ENCODE peak calls at places on chromosome 7, in five cellular contexts. U is HCT116, X is transverse colon, O is stomach, Z is spleen. P is an unnamed sample.

GRCh38 chr7:143367972-143368371 is 5.5 kb upstream of the FAM131B start:
- DNase-seq in U (peak; percentile 61), X (peak; percentile 89), O (peak; percentile 84), Z (no peak), P (no peak)

GRCh38 chr7:96388166-96388565 is 66.3 kb upstream of the SLC25A13 start:
- DNase-seq in U (no peak), X (no peak), O (no peak), Z (no peak), P (no peak)

GRCh38 chr7:54932818-54933543 is 85.8 kb upstream of the EGFR start:
- DNase-seq in U (peak; percentile 28), X (peak; percentile 63), O (peak; percentile 69), Z (peak; percentile 79), P (no peak)

GRCh38 chr7:26449175-26450165 is 157.8 kb downstream of the SNX10 start:
- DNase-seq in U (no peak), X (no peak), O (no peak), Z (no peak), P (no peak)

GRCh38 chr7:12458520-12459131 is 55.0 kb upstream of the VWDE start:
- DNase-seq in U (peak; percentile 23), X (no peak), O (no peak), Z (no peak), P (no peak)

GRCh38 chr7:46146454-46147255 is 225.6 kb upstream of the IGFBP3 start:
- DNase-seq in U (no peak), X (no peak), O (no peak), Z (no peak), P (no peak)

GRCh38 chr7:23662983-23663313 is 17.1 kb upstream of the FAM221A start:
- DNase-seq in U (no peak), X (no peak), O (no peak), Z (no peak), P (no peak)

GRCh38 chr7:105806592-105807266 is 69.7 kb downstream of the ATXN7L1 start:
- DNase-seq in U (no peak), X (peak; percentile 24), O (peak; percentile 35), Z (no peak), P (no peak)

GRCh38 chr7:27575647-27576046 is 87.0 kb downstream of the HIBADH start:
- DNase-seq in U (no peak), X (no peak), O (no peak), Z (no peak), P (no peak)

GRCh38 chr7:70092314-70093303 is 494.3 kb downstream of the AUTS2 start:
- DNase-seq in U (no peak), X (no peak), O (no peak), Z (no peak), P (no peak)

GRCh38 chr7:70647801-70648491 is 484.0 kb upstream of the GALNT17 start:
- DNase-seq in U (no peak), X (peak; percentile 46), O (peak; percentile 40), Z (no peak), P (no peak)

GRCh38 chr7:44185729-44186128 is 3.5 kb downstream of the GCK start:
- DNase-seq in U (no peak), X (no peak), O (no peak), Z (no peak), P (no peak)

GRCh38 chr7:157690058-157690832 is 353.4 kb downstream of the DNAJB6 start:
- DNase-seq in U (no peak), X (no peak), O (no peak), Z (peak; percentile 59), P (no peak)

GRCh38 chr7:5429253-5429856 is 5.7 kb upstream of the TNRC18 start:
- DNase-seq in U (no peak), X (peak; percentile 71), O (peak; percentile 77), Z (peak; percentile 81), P (no peak)

GRCh38 chr7:94344826-94345225 is 49.9 kb upstream of the COL1A2 start:
- DNase-seq in U (no peak), X (no peak), O (no peak), Z (no peak), P (no peak)

GRCh38 chr7:129258649-129259389 is 34.0 kb downstream of the AHCYL2 start:
- DNase-seq in U (no peak), X (no peak), O (no peak), Z (no peak), P (no peak)

GRCh38 chr7:4791738-4792536 is 16.5 kb downstream of the AP5Z1 start:
- DNase-seq in U (peak; percentile 26), X (peak; percentile 62), O (peak; percentile 33), Z (peak; percentile 94), P (no peak)

GRCh38 chr7:137508437-137509175 is 165.1 kb upstream of the PTN start:
- DNase-seq in U (no peak), X (no peak), O (no peak), Z (no peak), P (no peak)

GRCh38 chr7:156140447-156140846 is 328.2 kb upstream of the SHH start:
- DNase-seq in U (no peak), X (no peak), O (no peak), Z (no peak), P (peak; percentile 49)

GRCh38 chr7:21944616-21945373 is 904 bp downstream of the CDCA7L start:
- DNase-seq in U (peak; percentile 51), X (peak; percentile 76), O (peak; percentile 86), Z (peak; percentile 88), P (no peak)

GRCh38 chr7:77306231-77307067 is 106.8 kb upstream of the FGL2 start:
- DNase-seq in U (no peak), X (no peak), O (no peak), Z (no peak), P (no peak)

GRCh38 chr7:107384025-107384424 is 85.8 kb upstream of the GPR22 start:
- DNase-seq in U (no peak), X (no peak), O (no peak), Z (no peak), P (no peak)
- TF ChIP-seq CTCF in U (no peak), X (no peak), O (no peak), Z (no peak), P (no peak)

GRCh38 chr7:978416-979091 is 3.2 kb upstream of the COX19 start:
- DNase-seq in U (no peak), X (no peak), O (no peak), Z (peak; percentile 75), P (no peak)

GRCh38 chr7:978049-978346 is 2.6 kb upstream of the COX19 start:
- DNase-seq in U (no peak), X (no peak), O (no peak), Z (no peak), P (no peak)

GRCh38 chr7:975702-976473 is 539 bp upstream of the COX19 start:
- DNase-seq in U (no peak), X (no peak), O (no peak), Z (no peak), P (no peak)

GRCh38 chr7:976901-977325 is 1.6 kb upstream of the COX19 start:
- DNase-seq in U (no peak), X (peak; percentile 42), O (no peak), Z (no peak), P (no peak)

GRCh38 chr7:977326-978048 is 2.1 kb upstream of the COX19 start:
- DNase-seq in U (no peak), X (peak; percentile 72), O (peak; percentile 53), Z (peak; percentile 76), P (no peak)
- H3K4me1 ChIP-seq in U (no peaks in the 10 kb centered on the region), X (peaks cover 57% of the 10 kb centered on the region), O (peaks cover 55% of the 10 kb centered on the region), Z (peaks cover 14% of the 10 kb centered on the region), P (peaks cover 33% of the 10 kb centered on the region)

GRCh38 chr7:116505823-116506222 is 6.3 kb downstream of the CAV2 start:
- DNase-seq in U (no peak), X (no peak), O (no peak), Z (no peak), P (no peak)

GRCh38 chr7:116502201-116503096 is 2.9 kb downstream of the CAV2 start:
- DNase-seq in U (no peak), X (no peak), O (no peak), Z (no peak), P (no peak)

GRCh38 chr7:116503835-116504234 is 4.3 kb downstream of the CAV2 start:
- DNase-seq in U (no peak), X (no peak), O (no peak), Z (no peak), P (no peak)

GRCh38 chr7:116501425-116502167 is 2.1 kb downstream of the CAV2 start:
- DNase-seq in U (no peak), X (no peak), O (peak; percentile 60), Z (no peak), P (no peak)

DNA sequence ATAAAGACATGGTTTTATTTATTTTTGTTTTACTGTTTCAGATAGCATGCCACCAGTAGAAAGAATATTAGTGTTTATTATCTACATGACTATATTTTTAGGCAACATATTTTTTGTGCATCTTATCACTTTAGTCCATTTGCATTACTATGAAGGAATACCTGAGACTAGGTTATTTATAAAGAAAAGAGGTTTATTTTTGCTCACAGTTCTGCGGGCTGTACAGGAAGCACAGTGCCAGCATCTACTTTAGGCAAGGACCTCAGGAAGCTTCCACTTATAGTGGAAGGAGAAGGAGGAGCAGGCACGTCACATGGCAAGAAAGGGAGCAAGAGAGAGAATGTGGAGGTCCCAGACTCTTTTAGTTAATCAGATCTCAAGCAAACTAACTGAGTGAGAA is 5.7 kb downstream of the CAV2 start:
- DNase-seq in U (no peak), X (no peak), O (no peak), Z (no peak), P (no peak)
- TF ChIP-seq POLR2AphosphoS5 in U (no peak), X (no peak), O (no peak), Z (no peak), P (no peak)

GRCh38 chr7:151063212-151063561 is 3.8 kb downstream of the SLC4A2 start:
- DNase-seq in U (no peak), X (no peak), O (no peak), Z (no peak), P (no peak)
- TF ChIP-seq CTCF in U (no peak), X (no peak), O (no peak), Z (no peak), P (no peak)

DNA sequence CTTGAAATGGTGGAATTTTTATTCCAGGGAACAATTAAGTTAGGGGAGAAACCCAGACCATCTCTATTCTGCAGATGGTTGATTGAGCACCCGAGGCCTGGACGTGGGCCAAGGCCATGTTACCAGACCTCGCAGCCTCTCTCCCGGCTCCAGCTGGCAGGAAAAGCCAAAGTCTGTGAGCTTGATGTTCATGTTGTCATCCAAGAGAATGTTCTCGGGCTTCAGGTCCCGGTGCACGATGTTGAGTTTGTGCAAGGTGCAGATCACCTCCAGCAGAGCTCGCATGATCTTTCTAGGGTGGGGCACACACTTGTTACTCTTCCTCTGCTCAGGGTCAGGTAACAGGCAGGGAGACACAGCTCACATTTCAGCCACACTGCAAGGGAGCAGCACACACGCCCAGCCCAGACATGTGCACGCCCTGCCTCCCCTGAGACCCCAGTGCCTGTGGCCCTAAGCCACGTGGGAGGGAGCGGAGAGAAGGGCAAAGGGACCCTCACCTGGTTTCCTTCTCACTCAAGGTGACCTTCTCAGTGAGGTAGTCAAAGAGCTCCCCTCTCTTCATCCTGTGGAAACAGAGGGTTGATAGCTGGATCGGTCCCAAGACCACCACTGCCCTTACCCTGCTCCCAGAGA is 9.5 kb downstream of the PHKG1 start:
- DNase-seq in U (no peak), X (no peak), O (no peak), Z (peak; percentile 72), P (no peak)
- H3K4me1 ChIP-seq in U (no peaks in the 10 kb centered on the region), X (peaks cover 20% of the 10 kb centered on the region), O (peaks cover 31% of the 10 kb centered on the region), Z (peaks cover 2% of the 10 kb centered on the region), P (peaks cover 20% of the 10 kb centered on the region)

DNA sequence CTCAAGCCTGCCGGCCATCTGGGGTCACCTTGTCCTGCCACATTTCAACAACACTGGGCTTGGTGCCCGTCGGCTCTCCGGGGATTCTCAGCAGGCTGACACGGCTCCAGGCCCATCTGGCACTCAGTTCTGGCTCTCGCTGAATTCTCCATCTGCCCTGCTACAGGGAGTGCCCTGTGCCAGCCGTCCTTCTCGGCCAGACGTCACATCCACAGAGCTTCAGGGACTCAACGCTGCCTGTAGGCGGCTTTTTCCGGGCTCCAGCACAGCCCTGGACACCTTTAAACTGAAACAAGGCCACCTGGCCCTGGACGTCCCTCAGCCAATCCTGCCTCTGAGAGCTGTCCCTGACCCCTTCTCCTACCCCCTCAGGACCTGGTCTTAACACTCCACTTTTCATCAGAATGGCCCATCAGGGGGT is 43.0 kb downstream of the TMEM130 start:
- DNase-seq in U (no peak), X (no peak), O (peak; percentile 67), Z (no peak), P (no peak)
- TF ChIP-seq POLR2AphosphoS5 in U (no peak), X (no peak), O (no peak), Z (no peak), P (no peak)

P was measured in vagina.